ENCODE peak calls at places on chromosome 12, in nine cellular contexts. D is cardiac muscle cell, I is PC-9, M is body of pancreas, L is lung, T is mucosa of descending colon, W is HCT116, G is IMR-90, O is colonic mucosa. Q is an unnamed sample.

GRCh38 chr12:45583011-45583657 is 146.4 kb upstream of the ARID2 start:
- DNase-seq in D (no peak), I (no peak), M (peak; percentile 5), L (no peak), T (peak; percentile 52), W (no peak), G (peak; percentile 66), O (peak; percentile 43), Q (no peak)

GRCh38 chr12:45130881-45131281 is 80.0 kb upstream of the DBX2 start:
- DNase-seq in D (peak; percentile 63), I (peak; percentile 68), M (peak; percentile 34), L (no peak), T (peak; percentile 55), W (peak; percentile 63), G (peak; percentile 63), O (peak; percentile 41), Q (no peak)

GRCh38 chr12:120361506-120362208 is 7.3 kb downstream of the MSI1 start:
- DNase-seq in D (peak; percentile 95), I (no peak), M (peak; percentile 68), L (no peak), T (no peak), W (no peak), G (peak; percentile 34), O (no peak), Q (no peak)

GRCh38 chr12:61385771-61386170 is 874.4 kb upstream of the USP15 start:
- DNase-seq in D (no peak), I (no peak), M (no peak), L (no peak), T (no peak), W (no peak), G (peak; percentile 1), O (no peak), Q (no peak)

GRCh38 chr12:25801621-25802243 is 156.8 kb upstream of the RASSF8 start:
- DNase-seq in D (no peak), I (no peak), M (no peak), L (no peak), T (no peak), W (no peak), G (no peak), O (no peak), Q (no peak)

GRCh38 chr12:107459649-107460048 is 225.9 kb upstream of the PWP1 start:
- DNase-seq in D (no peak), I (no peak), M (no peak), L (no peak), T (no peak), W (no peak), G (no peak), O (no peak), Q (no peak)

GRCh38 chr12:108647199-108647935 is 13.7 kb upstream of the SELPLG start:
- DNase-seq in D (no peak), I (no peak), M (no peak), L (no peak), T (no peak), W (no peak), G (no peak), O (no peak), Q (no peak)

GRCh38 chr12:47777741-47778558 is 4.9 kb downstream of the SLC48A1 start:
- DNase-seq in D (no peak), I (peak; percentile 86), M (no peak), L (no peak), T (peak; percentile 10), W (no peak), G (no peak), O (no peak), Q (no peak)

GRCh38 chr12:89864419-89864818 is 155.8 kb upstream of the ATP2B1 start:
- DNase-seq in D (no peak), I (no peak), M (no peak), L (no peak), T (no peak), W (no peak), G (no peak), O (no peak), Q (no peak)

GRCh38 chr12:116939734-116940133 is 29.0 kb downstream of the FBXW8 start:
- DNase-seq in D (no peak), I (no peak), M (no peak), L (no peak), T (no peak), W (no peak), G (no peak), O (no peak), Q (no peak)

DNA sequence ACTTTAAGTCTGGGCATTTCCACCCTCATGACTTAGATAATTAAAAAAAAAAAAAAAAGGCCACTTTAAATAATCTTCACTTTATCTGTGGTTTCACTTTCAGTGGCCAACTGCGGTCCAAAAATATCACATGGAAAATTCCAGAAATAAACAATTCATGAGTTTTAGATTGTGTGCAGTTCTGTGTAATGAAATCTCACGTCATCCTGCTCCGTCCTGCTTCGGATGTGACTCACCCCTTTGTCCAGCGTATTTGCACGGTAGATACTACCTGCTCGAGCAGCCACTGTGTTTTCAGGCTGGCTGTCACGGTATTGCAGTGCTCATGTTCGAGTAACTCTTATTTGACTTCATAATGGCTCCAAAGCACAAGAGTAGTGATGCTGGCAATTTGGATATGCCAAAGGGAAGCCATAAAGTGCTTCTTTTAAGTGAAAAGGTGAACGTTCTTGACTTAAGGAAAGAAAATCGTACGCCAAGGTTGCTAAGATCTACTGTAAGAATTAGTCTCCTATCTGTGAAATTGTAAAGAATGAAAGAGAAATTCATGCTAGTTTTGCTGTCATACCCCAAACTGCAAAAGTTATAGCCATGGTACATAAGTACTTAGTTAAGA is 2.4 kb downstream of the E2F7 start:
- DNase-seq in D (no peak), I (no peak), M (no peak), L (no peak), T (no peak), W (no peak), G (peak; percentile 87), O (no peak), Q (no peak)
- H3K4me1 ChIP-seq in D (no peaks in the 10 kb centered on the region), I (peaks cover 19% of the 10 kb centered on the region), M (peaks cover 7% of the 10 kb centered on the region), L (peaks cover 2% of the 10 kb centered on the region), T (peaks cover 9% of the 10 kb centered on the region), W (peaks cover 37% of the 10 kb centered on the region), G (peaks cover 7% of the 10 kb centered on the region), O (no peaks in the 10 kb centered on the region), Q (peaks cover 5% of the 10 kb centered on the region)

GRCh38 chr12:124769166-124769530 is 94.5 kb downstream of the SCARB1 start:
- DNase-seq in D (no peak), I (no peak), M (no peak), L (no peak), T (no peak), W (no peak), G (peak; percentile 77), O (no peak), Q (no peak)
- TF ChIP-seq CTCF in D (no peak), I (no peak), M (no peak), L (no peak), T (no peak), W (no peak), G (no peak), O (no peak), Q (no peak)

GRCh38 chr12:14904854-14905253 is 19.2 kb upstream of the MGP start:
- DNase-seq in D (no peak), I (no peak), M (no peak), L (no peak), T (no peak), W (no peak), G (no peak), O (no peak), Q (no peak)
- H3K4me1 ChIP-seq in D (peaks cover 4% of the 10 kb centered on the region), I (peaks cover 4% of the 10 kb centered on the region), M (peaks cover 31% of the 10 kb centered on the region), L (peaks cover 7% of the 10 kb centered on the region), T (no peaks in the 10 kb centered on the region), W (peaks cover 5% of the 10 kb centered on the region), G (peaks cover 2% of the 10 kb centered on the region), O (no peaks in the 10 kb centered on the region), Q (no peaks in the 10 kb centered on the region)

DNA sequence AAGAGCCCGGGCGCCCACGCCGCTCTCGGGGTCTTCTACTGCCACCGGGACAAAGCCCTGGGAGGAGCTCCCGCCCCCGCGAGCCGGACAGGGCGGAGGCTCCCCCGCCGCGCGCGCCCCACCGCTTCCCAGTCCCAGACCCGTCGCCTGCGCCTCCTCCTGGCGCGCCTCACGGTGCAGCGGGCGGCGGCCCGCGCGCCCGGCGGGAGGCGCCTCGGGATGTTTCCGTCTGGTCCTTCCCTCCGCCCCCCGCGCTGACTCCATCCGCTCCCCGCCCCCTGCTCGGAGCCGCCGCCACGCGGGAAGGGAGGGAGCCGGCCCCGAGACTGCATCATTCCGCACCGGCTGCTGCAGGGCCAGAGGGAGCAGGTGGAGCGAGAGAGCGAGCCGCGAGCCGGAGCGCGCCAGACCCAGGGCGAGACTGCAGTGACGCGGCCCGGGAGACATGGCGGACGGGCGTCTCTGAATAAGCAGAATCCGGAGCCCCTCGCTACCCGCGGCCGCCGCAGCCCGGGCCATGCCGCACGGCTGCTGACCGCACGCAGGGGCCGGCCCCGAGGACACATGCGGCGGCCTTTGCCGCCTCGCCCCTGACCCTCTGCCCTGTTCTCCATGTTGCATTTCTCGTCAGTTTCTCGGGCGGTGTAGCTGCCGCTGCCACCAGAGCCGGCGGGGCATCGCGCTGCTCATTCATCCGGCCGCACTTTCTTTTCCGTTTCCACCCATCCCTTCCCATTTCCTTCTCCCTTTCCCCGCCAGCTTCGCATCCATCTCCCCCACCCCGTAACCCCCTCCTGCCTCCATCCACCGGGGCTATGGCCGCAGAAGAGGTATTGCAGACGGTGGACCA is at the start of gene BICD1:
- DNase-seq in D (peak; percentile 91), I (peak; percentile 93), M (peak; percentile 84), L (peak; percentile 82), T (peak; percentile 86), W (peak; percentile 56), G (peak; percentile 87), O (peak; percentile 87), Q (peak; percentile 53)
- TF ChIP-seq CTCF in D (peak; percentile 36), I (peak; percentile 12), M (peak; percentile 19), L (no peak), T (peak; percentile 32), W (peak; percentile 34), G (peak; percentile 58), O (peak; percentile 20), Q (peak; percentile 17)

Q was measured in CD8-positive, alpha-beta T cell.